ENCODE peak calls at places on chromosome X, in five cellular contexts. One of them, this sample, is unnamed.

GRCh38 chrX:67939270-67939669 is 395.4 kb downstream of the AR start:
- DNase-seq in fibroblast of lung: no peak
- DNase-seq in hepatocyte: no peak
- DNase-seq in left lung: no peak
- DNase-seq in HepG2: no peak
- DNase-seq in this sample: no peak

GRCh38 chrX:10288400-10288799 is 131.6 kb downstream of the CLCN4 start:
- DNase-seq in hepatocyte: no peak
- DNase-seq in left lung: no peak
- DNase-seq in HepG2: no peak
- DNase-seq in fibroblast of lung: peak; percentile 14
- DNase-seq in this sample: no peak

GRCh38 chrX:68994135-68994882 is 165.5 kb downstream of the EFNB1 start:
- DNase-seq in left lung: no peak
- DNase-seq in hepatocyte: no peak
- DNase-seq in HepG2: no peak
- DNase-seq in fibroblast of lung: no peak
- DNase-seq in this sample: peak; percentile 3

GRCh38 chrX:41452972-41453371 is 5.8 kb downstream of the NYX start:
- DNase-seq in fibroblast of lung: peak; percentile 81
- DNase-seq in hepatocyte: no peak
- DNase-seq in HepG2: no peak
- DNase-seq in left lung: no peak
- DNase-seq in this sample: no peak

GRCh38 chrX:123742440-123742839 is 9.6 kb upstream of the THOC2 start:
- DNase-seq in left lung: no peak
- DNase-seq in HepG2: no peak
- DNase-seq in hepatocyte: no peak
- DNase-seq in fibroblast of lung: no peak
- DNase-seq in this sample: no peak

GRCh38 chrX:19750028-19750786 is 137.2 kb downstream of the SH3KBP1 start:
- DNase-seq in HepG2: no peak
- DNase-seq in hepatocyte: no peak
- DNase-seq in fibroblast of lung: no peak
- DNase-seq in left lung: no peak
- DNase-seq in this sample: no peak

GRCh38 chrX:98338544-98338943 is 1454.8 kb downstream of the RPA4 start:
- DNase-seq in HepG2: no peak
- DNase-seq in left lung: no peak
- DNase-seq in hepatocyte: no peak
- DNase-seq in fibroblast of lung: peak; percentile 3
- DNase-seq in this sample: no peak

GRCh38 chrX:71542825-71543224 is 9.9 kb downstream of the OGT start:
- DNase-seq in left lung: no peak
- DNase-seq in HepG2: no peak
- DNase-seq in hepatocyte: no peak
- DNase-seq in fibroblast of lung: peak; percentile 27
- DNase-seq in this sample: no peak

GRCh38 chrX:132489256-132490085 is 633 bp upstream of the MBNL3 start:
- DNase-seq in fibroblast of lung: peak; percentile 30
- DNase-seq in hepatocyte: peak; percentile 72
- DNase-seq in HepG2: no peak
- DNase-seq in left lung: peak; percentile 79
- DNase-seq in this sample: peak; percentile 50

GRCh38 chrX:2484721-2485459 is 15.9 kb downstream of the DHRSX start:
- DNase-seq in left lung: peak; percentile 32
- DNase-seq in fibroblast of lung: peak; percentile 58
- DNase-seq in HepG2: no peak
- DNase-seq in hepatocyte: no peak
- DNase-seq in this sample: no peak

GRCh38 chrX:104098151-104098808 is 14.0 kb upstream of the ZCCHC18 start:
- DNase-seq in hepatocyte: peak; percentile 72
- DNase-seq in fibroblast of lung: peak; percentile 80
- DNase-seq in left lung: no peak
- DNase-seq in HepG2: peak; percentile 22
- DNase-seq in this sample: peak; percentile 25

GRCh38 chrX:35025820-35026219 is 83.2 kb downstream of the FAM47B start:
- DNase-seq in hepatocyte: no peak
- DNase-seq in left lung: no peak
- DNase-seq in fibroblast of lung: no peak
- DNase-seq in HepG2: no peak
- DNase-seq in this sample: no peak

GRCh38 chrX:131830400-131831184 is 192.5 kb upstream of the STK26 start:
- DNase-seq in left lung: peak; percentile 64
- DNase-seq in HepG2: peak; percentile 92
- DNase-seq in fibroblast of lung: peak; percentile 51
- DNase-seq in hepatocyte: peak; percentile 71
- DNase-seq in this sample: peak; percentile 73

DNA sequence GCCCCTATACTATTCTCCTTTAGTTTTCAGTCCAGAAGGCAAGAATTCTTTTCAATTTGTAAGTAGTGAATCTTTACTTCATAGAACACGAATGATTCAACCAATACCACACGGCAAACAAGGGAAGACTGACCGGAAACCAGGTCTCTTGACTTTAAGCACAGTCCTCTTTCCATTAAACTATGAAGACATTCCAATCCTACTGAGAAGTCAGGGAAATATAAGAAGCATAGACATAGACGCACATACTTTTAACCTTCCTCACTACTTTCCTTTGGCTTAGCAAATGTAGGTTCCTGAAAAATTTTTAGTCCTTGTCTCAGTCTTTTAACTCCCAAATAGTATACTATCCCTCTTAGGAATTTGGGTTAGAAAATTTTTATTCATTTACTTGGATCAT is 9.1 kb downstream of the CHRDL1 start:
- DNase-seq in HepG2: no peak
- DNase-seq in hepatocyte: no peak
- DNase-seq in fibroblast of lung: peak; percentile 92
- DNase-seq in left lung: no peak
- DNase-seq in this sample: no peak
- TF ChIP-seq CTCF in HepG2: no peak
- TF ChIP-seq CTCF in hepatocyte: no peak
- TF ChIP-seq CTCF in fibroblast of lung: no peak
- TF ChIP-seq CTCF in left lung: no peak
- TF ChIP-seq CTCF in this sample: no peak

DNA sequence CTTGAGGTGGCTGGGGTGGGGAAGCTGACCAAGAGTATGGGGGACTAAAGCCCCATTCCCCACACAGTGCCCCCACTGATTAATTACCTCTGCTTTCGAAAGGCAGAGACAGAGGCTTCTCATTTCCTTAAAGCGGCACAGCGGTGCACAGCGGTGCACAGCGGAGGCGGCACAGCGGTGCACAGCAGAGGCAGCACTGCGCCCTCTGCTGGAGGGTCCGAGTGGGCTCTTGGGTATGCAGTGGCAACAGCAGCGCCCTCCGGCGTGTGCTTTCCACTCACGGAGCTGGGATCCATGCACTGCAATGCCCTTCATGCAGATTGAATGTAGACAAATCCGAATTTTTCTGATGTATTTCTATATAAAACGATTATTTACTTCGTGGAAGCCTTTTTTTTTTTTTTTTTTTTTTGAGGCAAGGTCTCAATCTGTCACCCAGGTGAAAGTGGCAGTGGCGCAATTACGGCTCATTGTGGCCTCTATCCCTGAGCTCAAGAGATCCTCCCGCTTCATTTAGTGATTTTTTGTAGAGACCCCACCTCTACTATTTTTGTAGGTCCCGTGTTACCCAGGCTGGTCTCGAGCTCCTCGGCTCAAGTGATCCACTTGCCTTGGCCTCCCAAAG is 19.7 kb upstream of the PRPS2 start:
- DNase-seq in hepatocyte: peak; percentile 79
- DNase-seq in HepG2: no peak
- DNase-seq in fibroblast of lung: peak; percentile 19
- DNase-seq in left lung: peak; percentile 55
- DNase-seq in this sample: peak; percentile 15
- TF ChIP-seq CTCF in hepatocyte: peak; percentile 55
- TF ChIP-seq CTCF in HepG2: peak; percentile 43
- TF ChIP-seq CTCF in fibroblast of lung: peak; percentile 56
- TF ChIP-seq CTCF in left lung: peak; percentile 42
- TF ChIP-seq CTCF in this sample: peak; percentile 70

DNA sequence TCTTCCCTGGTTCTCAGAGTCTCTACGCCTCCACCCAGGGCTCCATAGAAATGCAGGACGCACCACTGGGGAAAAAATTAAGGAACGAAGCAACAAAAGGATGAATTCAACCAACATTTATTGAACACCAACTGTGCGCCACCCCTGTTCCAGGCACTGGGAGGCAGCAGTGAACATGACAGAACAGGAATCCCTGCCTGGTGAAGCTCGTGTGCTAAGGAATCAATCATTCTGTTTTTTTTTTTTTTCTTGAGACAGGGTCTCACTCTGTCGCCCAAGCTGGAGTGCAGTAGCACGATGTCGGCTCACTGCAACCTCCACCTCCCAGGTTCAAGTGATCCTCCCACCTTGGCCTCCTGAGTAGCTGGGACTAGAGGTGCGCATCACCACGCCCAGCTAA is 1.9 kb upstream of the FTSJ1 start:
- DNase-seq in hepatocyte: no peak
- DNase-seq in left lung: no peak
- DNase-seq in HepG2: no peak
- DNase-seq in fibroblast of lung: no peak
- DNase-seq in this sample: no peak
- TF ChIP-seq CTCF in hepatocyte: peak; percentile 4
- TF ChIP-seq CTCF in left lung: no peak
- TF ChIP-seq CTCF in HepG2: peak; percentile 40
- TF ChIP-seq CTCF in fibroblast of lung: peak; percentile 10
- TF ChIP-seq CTCF in this sample: peak; percentile 10

DNA sequence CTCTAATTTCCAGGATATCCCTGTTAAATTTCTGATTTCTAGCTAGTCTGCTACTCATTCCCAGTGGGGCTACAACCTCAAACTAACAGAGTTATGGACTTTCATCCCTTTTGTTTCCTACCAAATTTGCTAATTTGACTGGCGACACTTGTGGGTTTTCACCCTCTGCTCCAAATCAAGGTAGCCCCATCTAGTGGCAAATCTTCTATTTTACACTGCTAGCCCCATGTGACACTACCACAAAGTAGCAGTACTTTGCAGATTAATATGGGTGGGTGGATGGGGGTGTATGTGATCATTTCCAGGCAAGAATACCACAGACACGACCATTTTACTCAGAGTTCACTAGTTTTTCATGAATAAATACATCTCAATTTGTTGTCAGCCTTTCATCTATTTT is 150.3 kb downstream of the MSL3 start:
- DNase-seq in hepatocyte: peak; percentile 11
- DNase-seq in fibroblast of lung: peak; percentile 23
- DNase-seq in left lung: no peak
- DNase-seq in HepG2: peak; percentile 2
- DNase-seq in this sample: no peak
- TF ChIP-seq CTCF in hepatocyte: peak; percentile 33
- TF ChIP-seq CTCF in fibroblast of lung: peak; percentile 35
- TF ChIP-seq CTCF in left lung: peak; percentile 10
- TF ChIP-seq CTCF in HepG2: peak; percentile 44
- TF ChIP-seq CTCF in this sample: peak; percentile 52

DNA sequence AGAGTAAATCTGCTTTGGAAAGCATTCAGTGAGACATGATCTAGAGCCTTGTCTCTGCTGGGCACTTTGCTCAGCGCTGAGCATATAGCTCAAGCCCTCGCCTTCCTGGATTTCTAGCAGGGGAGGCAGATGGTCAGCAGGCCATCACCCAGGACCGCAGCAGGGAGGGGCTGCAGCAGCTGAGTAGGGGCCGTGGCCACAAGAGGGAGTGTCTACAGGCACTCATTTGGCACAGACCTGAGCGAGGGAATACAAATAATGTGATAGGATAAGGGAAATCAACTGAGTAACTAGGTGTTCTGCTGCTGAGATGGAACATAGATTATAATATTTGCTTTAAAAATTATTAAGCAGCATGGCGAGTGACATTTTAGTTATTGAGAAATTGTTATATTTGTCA is 30.2 kb downstream of the OFD1 start:
- DNase-seq in fibroblast of lung: peak; percentile 8
- DNase-seq in HepG2: peak; percentile 1
- DNase-seq in left lung: no peak
- DNase-seq in hepatocyte: peak; percentile 10
- DNase-seq in this sample: no peak
- TF ChIP-seq CTCF in fibroblast of lung: no peak
- TF ChIP-seq CTCF in HepG2: peak; percentile 30
- TF ChIP-seq CTCF in left lung: no peak
- TF ChIP-seq CTCF in hepatocyte: peak; percentile 22
- TF ChIP-seq CTCF in this sample: peak; percentile 52

DNA sequence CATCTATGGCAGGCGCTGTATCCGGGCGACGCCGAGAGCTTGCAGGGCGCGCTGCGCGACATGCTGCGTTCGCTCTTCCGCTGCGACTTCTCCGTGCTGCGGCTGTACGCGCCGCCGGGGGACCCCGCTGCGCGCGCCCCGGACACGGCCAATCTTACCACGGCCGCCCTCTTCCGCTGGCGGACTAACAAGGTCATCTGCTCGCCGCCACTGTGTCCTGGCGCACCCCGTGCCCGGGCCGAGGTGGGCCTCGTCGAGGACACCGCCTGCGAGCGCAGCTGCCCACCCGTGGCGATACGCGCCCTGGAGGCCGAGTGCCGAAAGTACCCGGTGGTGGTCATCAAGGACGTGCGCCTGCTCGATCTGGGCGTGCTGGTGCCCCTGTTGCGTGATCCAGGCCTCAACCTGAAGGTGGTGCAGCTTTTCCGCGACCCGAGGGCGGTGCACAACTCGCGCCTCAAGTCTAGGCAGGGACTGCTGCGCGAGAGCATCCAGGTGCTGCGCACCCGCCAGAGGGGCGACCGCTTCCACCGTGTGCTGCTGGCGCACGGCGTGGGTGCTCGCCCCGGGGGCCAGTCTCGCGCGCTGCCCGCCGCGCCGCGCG is 874 bp downstream of the CHST7 start:
- DNase-seq in hepatocyte: no peak
- DNase-seq in fibroblast of lung: peak; percentile 39
- DNase-seq in left lung: no peak
- DNase-seq in HepG2: peak; percentile 12
- DNase-seq in this sample: peak; percentile 9
- TF ChIP-seq CTCF in hepatocyte: no peak
- TF ChIP-seq CTCF in fibroblast of lung: no peak
- TF ChIP-seq CTCF in left lung: no peak
- TF ChIP-seq CTCF in HepG2: peak; percentile 34
- TF ChIP-seq CTCF in this sample: no peak

GRCh38 chrX:103012945-103013344 is 51.0 kb downstream of the BEX1 start:
- DNase-seq in HepG2: no peak
- DNase-seq in fibroblast of lung: no peak
- DNase-seq in hepatocyte: no peak
- DNase-seq in left lung: no peak
- DNase-seq in this sample: no peak

GRCh38 chrX:103017542-103017941 is 46.4 kb downstream of the BEX1 start:
- DNase-seq in hepatocyte: no peak
- DNase-seq in left lung: no peak
- DNase-seq in fibroblast of lung: no peak
- DNase-seq in HepG2: no peak
- DNase-seq in this sample: no peak
- TF ChIP-seq CTCF in hepatocyte: no peak
- TF ChIP-seq CTCF in left lung: no peak
- TF ChIP-seq CTCF in fibroblast of lung: no peak
- TF ChIP-seq CTCF in HepG2: no peak
- TF ChIP-seq CTCF in this sample: no peak

This sample was measured in progenitor cell of endocrine pancreas.